ENCODE peak calls at places on chromosomes 5 and 9, in five cellular contexts. E, H, P, D and W are unnamed samples.

GRCh38 chr9:135156525-135157510 is 69.3 kb downstream of the OLFM1 start:
- DNase-seq in E (peak; percentile 75), H (no peak), P (peak; percentile 92), D (peak; percentile 90), W (peak; percentile 83)

GRCh38 chr9:97387936-97388684 is 23.8 kb upstream of the TDRD7 start:
- DNase-seq in E (no peak), H (no peak), P (no peak), D (no peak), W (no peak)

GRCh38 chr5:17151686-17152085 is 65.7 kb upstream of the BASP1 start:
- DNase-seq in E (no peak), H (no peak), P (peak; percentile 46), D (no peak), W (no peak)

GRCh38 chr9:137955586-137955985 is 78.0 kb downstream of the CACNA1B start:
- DNase-seq in E (no peak), H (no peak), P (no peak), D (no peak), W (no peak)

GRCh38 chr5:125227333-125228075 is 481.1 kb upstream of the ZNF608 start:
- DNase-seq in E (no peak), H (no peak), P (peak; percentile 31), D (peak; percentile 9), W (no peak)

GRCh38 chr9:126293522-126293889 is 33.1 kb upstream of the MVB12B start:
- DNase-seq in E (no peak), H (no peak), P (peak; percentile 32), D (no peak), W (no peak)

GRCh38 chr5:61450170-61450815 is 118.2 kb downstream of the ZSWIM6 start:
- DNase-seq in E (no peak), H (no peak), P (no peak), D (peak; percentile 3), W (no peak)

GRCh38 chr9:113609562-113610318 is 146.2 kb downstream of the RGS3 start:
- DNase-seq in E (no peak), H (no peak), P (peak; percentile 58), D (no peak), W (no peak)

GRCh38 chr9:131961496-131961880 is 118.2 kb downstream of the MED27 start:
- DNase-seq in E (no peak), H (no peak), P (peak; percentile 33), D (no peak), W (no peak)

GRCh38 chr9:36091028-36091953 is 45.2 kb upstream of the GLIPR2 start:
- DNase-seq in E (no peak), H (no peak), P (no peak), D (no peak), W (no peak)

GRCh38 chr5:76958976-76959767 is 6.3 kb downstream of the CRHBP start:
- DNase-seq in E (no peak), H (no peak), P (no peak), D (no peak), W (no peak)

GRCh38 chr9:129313331-129313955 is 135.4 kb upstream of the IER5L start:
- DNase-seq in E (no peak), H (no peak), P (no peak), D (no peak), W (peak; percentile 48)

GRCh38 chr5:61332891-61333350 is 863 bp downstream of the ZSWIM6 start:
- DNase-seq in E (no peak), H (no peak), P (peak; percentile 55), D (peak; percentile 35), W (peak; percentile 71)

GRCh38 chr5:14871084-14871572 is 450 bp downstream of the ANKH start:
- DNase-seq in E (no peak), H (no peak), P (peak; percentile 30), D (no peak), W (no peak)

GRCh38 chr5:118923295-118924005 is 64.9 kb downstream of the DTWD2 start:
- DNase-seq in E (no peak), H (no peak), P (no peak), D (no peak), W (no peak)

GRCh38 chr5:102511666-102512065 is 12.9 kb upstream of the SLCO6A1 start:
- DNase-seq in E (no peak), H (no peak), P (no peak), D (no peak), W (no peak)

GRCh38 chr5:171675511-171675910 is 110.1 kb upstream of the SMIM23 start:
- DNase-seq in E (no peak), H (no peak), P (no peak), D (no peak), W (no peak)

GRCh38 chr5:107104774-107105050 is 566.0 kb downstream of the EFNA5 start:
- DNase-seq in E (no peak), H (no peak), P (no peak), D (no peak), W (no peak)

GRCh38 chr5:172410160-172410559 is 44.2 kb downstream of the SH3PXD2B start:
- DNase-seq in E (no peak), H (no peak), P (no peak), D (no peak), W (no peak)

GRCh38 chr5:178383301-178383918 is 150.8 kb upstream of the PHYKPL start:
- DNase-seq in E (no peak), H (no peak), P (no peak), D (no peak), W (no peak)

GRCh38 chr5:136077046-136077445 is 48.3 kb downstream of the TGFBI start:
- DNase-seq in E (no peak), H (no peak), P (no peak), D (no peak), W (peak; percentile 27)

GRCh38 chr9:83503881-83504280 is 34.3 kb downstream of the FRMD3 start:
- DNase-seq in E (no peak), H (no peak), P (no peak), D (no peak), W (no peak)

GRCh38 chr5:69042915-69043795 is 50.7 kb upstream of the SLC30A5 start:
- DNase-seq in E (peak; percentile 36), H (peak; percentile 96), P (peak; percentile 87), D (peak; percentile 86), W (no peak)

GRCh38 chr9:89139450-89139849 is 39.2 kb downstream of the SHC3 start:
- DNase-seq in E (no peak), H (no peak), P (no peak), D (no peak), W (no peak)

GRCh38 chr9:107345327-107345726 is 62.2 kb downstream of the RAD23B start:
- DNase-seq in E (no peak), H (peak; percentile 40), P (no peak), D (no peak), W (peak; percentile 25)

GRCh38 chr5:173862047-173862477 is 26.1 kb upstream of the CPEB4 start:
- DNase-seq in E (no peak), H (no peak), P (no peak), D (no peak), W (no peak)

GRCh38 chr9:137311171-137311970 is 9.3 kb upstream of the NRARP start:
- DNase-seq in E (no peak), H (no peak), P (peak; percentile 1), D (no peak), W (peak; percentile 78)

GRCh38 chr9:104361207-104361606 is 142.9 kb upstream of the OR13F1 start:
- DNase-seq in E (no peak), H (no peak), P (no peak), D (no peak), W (no peak)

GRCh38 chr9:20898885-20899554 is 132.4 kb downstream of the HACD4 start:
- DNase-seq in E (no peak), H (no peak), P (no peak), D (no peak), W (no peak)